ENCODE peak calls at places on chromosomes 7 and 10, in four cellular contexts. K is SK-N-SH, A is HepG2, T is GM12878. J is an unnamed sample.

GRCh38 chr10:110530131-110530831 is 32.6 kb downstream of the DUSP5 start:
- DNase-seq in A (peak), K (peak), T (no peak), J (peak)

GRCh38 chr10:6819301-6819700 is 239.2 kb upstream of the PRKCQ start:
- DNase-seq in T (no peak), A (no peak), K (no peak), J (no peak)

GRCh38 chr7:73831656-73832579 is 1.1 kb downstream of the CLDN4 start:
- DNase-seq in K (no peak), A (peak), T (no peak), J (no peak)

GRCh38 chr10:80477813-80478212 is 23.7 kb downstream of the TSPAN14 start:
- DNase-seq in K (no peak), T (no peak), A (no peak), J (peak)

GRCh38 chr7:102193806-102194205 is 92.9 kb upstream of the SH2B2 start:
- DNase-seq in A (no peak), K (no peak), T (no peak), J (no peak)

GRCh38 chr10:119516381-119517234 is 25.9 kb downstream of the RGS10 start:
- DNase-seq in T (peak), K (no peak), A (no peak), J (no peak)

GRCh38 chr7:92634924-92635519 is 44.8 kb upstream of the FAM133B start:
- DNase-seq in A (peak), K (peak), T (no peak), J (peak)

GRCh38 chr10:103547391-103547946 is 54.0 kb downstream of the NEURL1 start:
- DNase-seq in A (no peak), T (no peak), K (peak), J (no peak)

GRCh38 chr7:81698965-81699364 is 70.9 kb downstream of the HGF start:
- DNase-seq in A (no peak), K (no peak), T (no peak), J (no peak)

GRCh38 chr7:94414481-94414880 is 19.8 kb downstream of the COL1A2 start:
- DNase-seq in T (no peak), K (no peak), A (no peak), J (no peak)

GRCh38 chr10:70970830-70971229 is 82.5 kb upstream of the PCBD1 start:
- DNase-seq in A (no peak), K (no peak), T (no peak), J (no peak)

GRCh38 chr7:94059747-94060146 is 55.6 kb upstream of the BET1 start:
- DNase-seq in A (no peak), K (no peak), T (peak), J (no peak)

GRCh38 chr7:99557196-99557607 is 1.2 kb upstream of the ZNF655 start:
- DNase-seq in T (no peak), K (no peak), A (no peak), J (no peak)

GRCh38 chr10:3104251-3104918 is 37.0 kb downstream of the PFKP start:
- DNase-seq in K (no peak), A (no peak), T (no peak), J (no peak)

GRCh38 chr10:33235951-33236350 is 98.5 kb downstream of the NRP1 start:
- DNase-seq in T (no peak), A (no peak), K (no peak), J (no peak)

GRCh38 chr7:156167417-156167807 is 355.1 kb upstream of the SHH start:
- DNase-seq in T (no peak), K (no peak), A (no peak), J (no peak)

GRCh38 chr10:111116762-111117445 is 40.1 kb downstream of the ADRA2A start:
- DNase-seq in K (no peak), T (no peak), A (no peak), J (no peak)

GRCh38 chr7:123070702-123071286 is 75.3 kb upstream of the TAS2R16 start:
- DNase-seq in T (no peak), K (peak), A (peak), J (peak)

GRCh38 chr10:69914373-69915268 is 112.9 kb downstream of the COL13A1 start:
- DNase-seq in T (no peak), K (peak), A (peak), J (peak)

GRCh38 chr10:42932735-42933453 is 144.0 kb upstream of the RET start:
- DNase-seq in T (no peak), K (no peak), A (no peak), J (no peak)

GRCh38 chr7:35971133-35971995 is 170.5 kb downstream of the SEPTIN7 start:
- DNase-seq in K (peak), A (no peak), T (no peak), J (no peak)

GRCh38 chr7:938546-939185 is 15.8 kb downstream of the ADAP1 start:
- DNase-seq in A (no peak), K (no peak), T (no peak), J (no peak)

GRCh38 chr7:77747718-77748117 is 50.5 kb downstream of the TMEM60 start:
- DNase-seq in A (no peak), K (no peak), T (no peak), J (no peak)

GRCh38 chr7:141381794-141382453 is 169.3 kb upstream of the AGK start:
- DNase-seq in T (no peak), K (no peak), A (no peak), J (no peak)

GRCh38 chr10:50624866-50625491 is 1.2 kb upstream of the SGMS1 start:
- DNase-seq in A (peak), T (no peak), K (peak), J (peak)

GRCh38 chr10:109838592-109839244 is 84.6 kb downstream of the XPNPEP1 start:
- DNase-seq in K (no peak), A (peak), T (no peak), J (no peak)

GRCh38 chr7:74182453-74183090 is 8.4 kb downstream of the EIF4H start:
- DNase-seq in A (no peak), K (no peak), T (no peak), J (no peak)

GRCh38 chr10:47361293-47361692 is 13.1 kb downstream of the RBP3 start:
- DNase-seq in K (peak), A (peak), T (no peak), J (peak)

GRCh38 chr7:79298145-79298760 is 155.2 kb downstream of the MAGI2 start:
- DNase-seq in K (peak), T (no peak), A (peak), J (peak)

GRCh38 chr7:6489612-6490011 is 41.9 kb upstream of the DAGLB start:
- DNase-seq in T (no peak), K (no peak), A (peak), J (peak)

GRCh38 chr10:4315529-4315928 is 510.5 kb upstream of the AKR1E2 start:
- DNase-seq in T (no peak), K (no peak), A (no peak), J (no peak)

GRCh38 chr10:101161494-101162299 is 30.6 kb downstream of the TLX1 start:
- DNase-seq in T (peak), A (peak), K (peak), J (peak)

GRCh38 chr10:98217793-98218192 is 50.2 kb downstream of the LOXL4 start:
- DNase-seq in K (no peak), T (no peak), A (no peak), J (no peak)

GRCh38 chr7:54709283-54709682 is 49.7 kb downstream of the SEC61G start:
- DNase-seq in K (no peak), A (no peak), T (no peak), J (no peak)

GRCh38 chr7:54701982-54702381 is 57.0 kb downstream of the SEC61G start:
- DNase-seq in K (no peak), A (no peak), T (no peak), J (no peak)

GRCh38 chr7:54699715-54700114 is 59.3 kb downstream of the SEC61G start:
- DNase-seq in K (no peak), T (no peak), A (no peak), J (no peak)

GRCh38 chr7:54704851-54705250 is 54.2 kb downstream of the SEC61G start:
- DNase-seq in T (no peak), A (no peak), K (no peak), J (no peak)

GRCh38 chr7:54705436-54705835 is 53.6 kb downstream of the SEC61G start:
- DNase-seq in K (no peak), A (no peak), T (peak), J (peak)
- TF ChIP-seq MAX in K (no peak), A (no peak), T (no peak), J (no peak)

GRCh38 chr10:132454296-132455198 is 57.5 kb downstream of the PWWP2B start:
- DNase-seq in K (no peak), A (no peak), T (no peak), J (no peak)

GRCh38 chr10:132451506-132452215 is 54.7 kb downstream of the PWWP2B start:
- DNase-seq in T (no peak), K (no peak), A (no peak), J (no peak)

GRCh38 chr10:132452216-132452650 is 55.2 kb downstream of the PWWP2B start:
- DNase-seq in K (no peak), T (no peak), A (no peak), J (no peak)

GRCh38 chr10:132452651-132453469 is 55.9 kb downstream of the PWWP2B start:
- DNase-seq in T (no peak), A (peak), K (peak), J (peak)

GRCh38 chr10:132453470-132453861 is 56.5 kb downstream of the PWWP2B start:
- DNase-seq in K (no peak), A (no peak), T (no peak), J (no peak)
- H3K4me3 ChIP-seq in K (peak), A (peak), T (no peak), J (peak)

GRCh38 chr7:42055171-42055570 is 181.8 kb downstream of the GLI3 start:
- DNase-seq in K (no peak), A (no peak), T (no peak), J (no peak)
- TF ChIP-seq PBX3 in K (no peak), A (no peak), T (no peak), J (no peak)

GRCh38 chr7:98526059-98526458 is 91.0 kb upstream of the NPTX2 start:
- DNase-seq in T (no peak), K (no peak), A (no peak), J (no peak)

GRCh38 chr7:98515201-98515600 is 101.9 kb upstream of the NPTX2 start:
- DNase-seq in A (no peak), K (no peak), T (no peak), J (no peak)

GRCh38 chr7:98521089-98521692 is 95.9 kb upstream of the NPTX2 start:
- DNase-seq in A (no peak), T (no peak), K (no peak), J (no peak)

GRCh38 chr7:98518159-98518947 is 98.7 kb upstream of the NPTX2 start:
- DNase-seq in T (no peak), K (no peak), A (no peak), J (no peak)

GRCh38 chr7:98520356-98520932 is 96.6 kb upstream of the NPTX2 start:
- DNase-seq in T (no peak), K (peak), A (no peak), J (peak)
- TF ChIP-seq MAX in T (no peak), K (no peak), A (no peak), J (no peak)

DNA sequence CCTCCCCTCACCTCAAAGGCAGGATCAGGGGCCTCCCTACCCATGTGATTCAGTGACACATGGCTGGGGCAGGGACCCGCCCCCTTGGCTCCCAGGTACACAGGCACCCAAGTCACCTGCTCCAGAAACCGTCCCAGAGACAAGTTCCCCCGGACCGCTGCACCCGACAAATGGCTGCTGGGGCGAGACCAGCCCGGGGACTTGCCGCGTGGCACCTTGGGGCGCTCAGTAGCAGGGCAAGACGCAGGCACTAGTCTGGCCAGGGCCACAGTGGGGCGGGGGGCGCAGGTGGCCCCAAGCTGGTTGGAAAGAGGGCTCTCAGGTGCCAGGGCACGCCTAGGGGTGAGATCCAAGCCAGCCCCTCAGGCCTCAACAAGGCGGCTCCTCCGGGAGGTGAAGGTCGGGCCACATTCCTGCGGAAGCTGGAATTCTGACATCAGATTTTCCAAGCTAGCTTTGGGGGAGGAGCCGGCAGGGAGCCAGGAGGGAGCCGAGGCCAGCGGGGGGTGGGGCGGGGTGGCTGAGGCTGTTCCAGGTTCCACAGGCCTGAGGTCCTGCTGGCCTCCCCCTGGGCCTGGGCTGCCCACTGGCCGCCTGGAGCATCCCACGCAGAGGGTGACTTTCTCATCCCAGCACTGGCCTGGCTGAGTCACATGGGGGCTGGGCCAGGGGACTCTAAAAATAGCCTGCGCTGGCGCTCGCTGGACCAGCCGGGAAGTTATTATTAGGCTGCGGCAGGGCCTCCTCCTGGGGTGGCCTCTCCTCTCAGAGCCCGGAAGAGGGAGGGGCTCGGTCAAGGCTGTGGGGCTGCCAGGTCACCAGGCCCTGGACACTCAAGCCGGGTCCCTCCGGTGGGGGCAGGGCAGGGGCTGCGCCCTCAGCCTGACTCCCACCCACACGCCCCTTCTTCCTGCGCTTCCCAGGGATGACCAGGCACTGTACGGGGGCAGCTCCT is 20.5 kb upstream of the INPP5A start:
- DNase-seq in K (peak), A (peak), T (no peak), J (peak)
- H3K4me3 ChIP-seq in K (no peak), A (peak), T (no peak), J (peak)

GRCh38 chr10:1309969-1310789 is 254.0 kb downstream of the WDR37 start:
- DNase-seq in K (no peak), T (no peak), A (no peak), J (no peak)
- TF ChIP-seq PBX3 in K (no peak), T (no peak), A (no peak), J (no peak)

DNA sequence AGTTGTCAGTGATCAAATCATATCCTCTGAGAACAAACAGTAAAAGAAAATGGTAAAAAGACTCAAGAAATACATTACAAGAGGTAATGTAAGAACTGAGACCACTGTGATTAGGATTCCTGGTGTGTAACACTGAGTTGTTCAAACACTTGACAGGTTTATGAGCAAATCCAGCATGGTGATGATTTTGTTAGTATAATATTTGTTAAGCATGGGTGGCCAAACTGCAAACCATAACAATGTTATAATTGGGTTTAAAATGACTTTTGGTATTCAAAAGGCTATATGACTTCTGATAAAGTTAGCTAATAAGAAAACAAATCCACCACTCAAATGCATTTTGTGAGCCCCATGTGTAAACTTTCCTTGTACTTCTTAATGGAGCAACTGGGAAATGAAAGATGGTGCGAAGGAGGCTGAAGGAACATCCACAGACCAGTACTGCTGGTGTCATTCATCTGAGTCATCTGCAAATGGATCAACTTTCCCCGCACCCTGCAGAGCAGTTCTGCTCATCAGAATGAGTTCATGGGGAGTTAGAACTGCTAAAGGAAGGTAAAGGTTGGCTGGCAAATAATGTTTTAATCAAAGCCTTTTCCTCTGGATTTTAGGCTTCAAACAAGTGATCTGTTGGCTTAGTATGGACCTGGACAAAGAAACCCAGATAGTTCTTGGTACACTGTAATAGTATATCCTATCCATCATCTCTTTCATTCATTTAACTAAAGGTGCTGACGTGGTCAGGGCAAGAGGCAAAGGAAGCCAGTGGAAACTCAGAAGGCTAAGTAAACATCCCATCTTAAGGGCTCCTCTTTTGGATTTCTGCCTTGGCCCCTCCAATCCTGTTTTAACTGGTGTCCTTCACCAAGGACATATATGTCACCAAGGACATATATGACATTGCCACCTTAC is 45.0 kb downstream of the AFAP1L2 start:
- DNase-seq in T (no peak), A (no peak), K (no peak), J (peak)
- TF ChIP-seq MAX in T (no peak), A (no peak), K (no peak), J (peak)

DNA sequence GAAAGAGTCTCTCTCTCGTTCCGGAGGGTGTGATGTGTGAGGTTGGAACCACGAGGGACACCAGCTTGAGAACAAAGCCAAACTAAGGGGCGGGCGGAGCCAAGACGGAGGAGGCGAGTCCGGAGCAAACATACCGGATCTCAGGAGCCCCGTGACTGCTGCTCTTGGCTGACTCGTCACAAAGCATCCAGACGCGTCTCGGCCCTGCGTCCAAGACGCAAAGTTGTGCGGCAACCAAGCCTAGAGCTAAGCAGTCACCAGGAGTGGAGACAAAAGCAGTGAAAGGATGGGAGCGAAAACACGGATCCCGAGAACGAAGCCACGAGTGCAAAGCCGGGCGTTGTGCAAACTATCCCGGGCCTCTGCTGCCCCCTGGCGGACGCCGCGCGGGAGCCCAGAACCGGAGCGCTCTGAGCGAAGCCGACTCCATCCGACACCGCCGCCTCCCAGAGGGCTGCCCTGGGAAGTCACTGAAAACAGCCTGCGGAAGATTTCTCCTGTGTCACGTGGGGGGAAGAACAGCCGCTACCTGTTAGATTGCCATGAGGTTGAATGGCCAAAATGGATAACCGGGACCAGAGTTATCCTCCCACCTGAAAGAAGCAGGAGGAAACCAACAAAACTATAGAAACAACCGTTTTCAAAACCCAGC is 46.4 kb upstream of the TMEM72 start:
- DNase-seq in A (peak), K (peak), T (peak), J (peak)
- H3K4me3 ChIP-seq in A (peak), K (peak), T (peak), J (peak)

GRCh38 chr7:90222811-90223725 is 11.5 kb downstream of the STEAP2 start:
- DNase-seq in A (peak), K (no peak), T (no peak), J (no peak)

GRCh38 chr7:90225601-90226000 is 14.1 kb downstream of the STEAP2 start:
- DNase-seq in T (no peak), K (no peak), A (no peak), J (no peak)

GRCh38 chr7:90225181-90225580 is 13.6 kb downstream of the STEAP2 start:
- DNase-seq in T (no peak), A (no peak), K (no peak), J (no peak)

GRCh38 chr7:90224204-90224603 is 12.7 kb downstream of the STEAP2 start:
- DNase-seq in T (no peak), K (no peak), A (no peak), J (no peak)

GRCh38 chr7:90222390-90222789 is 10.8 kb downstream of the STEAP2 start:
- DNase-seq in T (no peak), K (no peak), A (no peak), J (no peak)
- TF ChIP-seq PBX3 in T (no peak), K (no peak), A (no peak), J (no peak)

J was measured in A549.